ENCODE peak calls at places on chromosomes 16 and 17, in six cellular contexts. One of them, this sample, is unnamed.

GRCh38 chr17:58136669-58137279 is 11.4 kb upstream of the OR4D1 start:
- DNase-seq in transverse colon: no peak
- DNase-seq in HL-60: no peak
- DNase-seq in breast epithelium: no peak
- DNase-seq in GM23338: peak
- DNase-seq in HCT116: peak
- DNase-seq in this sample: peak

GRCh38 chr17:42251115-42251514 is 25.1 kb downstream of the STAT5B start:
- DNase-seq in transverse colon: no peak
- DNase-seq in HL-60: peak
- DNase-seq in breast epithelium: no peak
- DNase-seq in GM23338: peak
- DNase-seq in HCT116: no peak
- DNase-seq in this sample: no peak

GRCh38 chr17:50354776-50355175 is 8.8 kb downstream of the XYLT2 start:
- DNase-seq in transverse colon: no peak
- DNase-seq in HL-60: no peak
- DNase-seq in breast epithelium: no peak
- DNase-seq in GM23338: no peak
- DNase-seq in HCT116: no peak
- DNase-seq in this sample: no peak

GRCh38 chr17:17836818-17837379 is at the start of gene SREBF1:
- DNase-seq in transverse colon: peak
- DNase-seq in HL-60: no peak
- DNase-seq in breast epithelium: no peak
- DNase-seq in GM23338: peak
- DNase-seq in HCT116: no peak
- DNase-seq in this sample: peak

GRCh38 chr17:44187131-44187899 is 543 bp downstream of the TMUB2 start:
- DNase-seq in transverse colon: no peak
- DNase-seq in HL-60: no peak
- DNase-seq in breast epithelium: no peak
- DNase-seq in GM23338: peak
- DNase-seq in HCT116: no peak
- DNase-seq in this sample: peak

GRCh38 chr16:78210305-78210704 is 110.9 kb downstream of the WWOX start:
- DNase-seq in transverse colon: no peak
- DNase-seq in HL-60: no peak
- DNase-seq in breast epithelium: no peak
- DNase-seq in GM23338: peak
- DNase-seq in HCT116: peak
- DNase-seq in this sample: no peak

GRCh38 chr17:34654276-34654675 is 74.9 kb downstream of the TMEM132E start:
- DNase-seq in transverse colon: no peak
- DNase-seq in HL-60: no peak
- DNase-seq in breast epithelium: no peak
- DNase-seq in GM23338: no peak
- DNase-seq in HCT116: no peak
- DNase-seq in this sample: no peak

GRCh38 chr16:23288726-23289512 is 13.2 kb upstream of the SCNN1B start:
- DNase-seq in transverse colon: no peak
- DNase-seq in HL-60: peak
- DNase-seq in breast epithelium: no peak
- DNase-seq in GM23338: no peak
- DNase-seq in HCT116: no peak
- DNase-seq in this sample: no peak

GRCh38 chr17:77299256-77300015 is 158.7 kb downstream of the SEC14L1 start:
- DNase-seq in transverse colon: no peak
- DNase-seq in HL-60: no peak
- DNase-seq in breast epithelium: no peak
- DNase-seq in GM23338: no peak
- DNase-seq in HCT116: no peak
- DNase-seq in this sample: no peak

GRCh38 chr17:65785109-65785508 is 223.7 kb upstream of the AXIN2 start:
- DNase-seq in transverse colon: no peak
- DNase-seq in HL-60: peak
- DNase-seq in breast epithelium: no peak
- DNase-seq in GM23338: no peak
- DNase-seq in HCT116: peak
- DNase-seq in this sample: no peak
- TF ChIP-seq POLR2AphosphoS5 in transverse colon: peak
- TF ChIP-seq POLR2AphosphoS5 in HL-60: no peak
- TF ChIP-seq POLR2AphosphoS5 in breast epithelium: no peak
- TF ChIP-seq POLR2AphosphoS5 in GM23338: no peak
- TF ChIP-seq POLR2AphosphoS5 in HCT116: no peak
- TF ChIP-seq POLR2AphosphoS5 in this sample: peak

GRCh38 chr16:85914423-85914794 is 15.4 kb downstream of the IRF8 start:
- DNase-seq in transverse colon: no peak
- DNase-seq in HL-60: no peak
- DNase-seq in breast epithelium: no peak
- DNase-seq in GM23338: no peak
- DNase-seq in HCT116: no peak
- DNase-seq in this sample: no peak
- TF ChIP-seq POLR2AphosphoS5 in transverse colon: no peak
- TF ChIP-seq POLR2AphosphoS5 in HL-60: no peak
- TF ChIP-seq POLR2AphosphoS5 in breast epithelium: no peak
- TF ChIP-seq POLR2AphosphoS5 in GM23338: no peak
- TF ChIP-seq POLR2AphosphoS5 in HCT116: no peak
- TF ChIP-seq POLR2AphosphoS5 in this sample: no peak

GRCh38 chr16:30054959-30055553 is 10.5 kb upstream of the ALDOA start:
- DNase-seq in transverse colon: peak
- DNase-seq in HL-60: peak
- DNase-seq in breast epithelium: peak
- DNase-seq in GM23338: peak
- DNase-seq in HCT116: no peak
- DNase-seq in this sample: peak

GRCh38 chr16:30051518-30051917 is 14.0 kb upstream of the ALDOA start:
- DNase-seq in transverse colon: no peak
- DNase-seq in HL-60: no peak
- DNase-seq in breast epithelium: no peak
- DNase-seq in GM23338: no peak
- DNase-seq in HCT116: no peak
- DNase-seq in this sample: no peak

GRCh38 chr16:30053376-30054015 is 12.1 kb upstream of the ALDOA start:
- DNase-seq in transverse colon: no peak
- DNase-seq in HL-60: no peak
- DNase-seq in breast epithelium: no peak
- DNase-seq in GM23338: no peak
- DNase-seq in HCT116: no peak
- DNase-seq in this sample: no peak

GRCh38 chr16:30054451-30054850 is 11.1 kb upstream of the ALDOA start:
- DNase-seq in transverse colon: no peak
- DNase-seq in HL-60: no peak
- DNase-seq in breast epithelium: no peak
- DNase-seq in GM23338: no peak
- DNase-seq in HCT116: no peak
- DNase-seq in this sample: no peak

GRCh38 chr16:30052671-30053372 is 12.7 kb upstream of the ALDOA start:
- DNase-seq in transverse colon: peak
- DNase-seq in HL-60: peak
- DNase-seq in breast epithelium: peak
- DNase-seq in GM23338: peak
- DNase-seq in HCT116: peak
- DNase-seq in this sample: peak
- TF ChIP-seq POLR2AphosphoS5 in transverse colon: peak
- TF ChIP-seq POLR2AphosphoS5 in HL-60: peak
- TF ChIP-seq POLR2AphosphoS5 in breast epithelium: peak
- TF ChIP-seq POLR2AphosphoS5 in GM23338: no peak
- TF ChIP-seq POLR2AphosphoS5 in HCT116: peak
- TF ChIP-seq POLR2AphosphoS5 in this sample: peak

GRCh38 chr17:28725660-28726395 is at the start of gene TLCD1:
- DNase-seq in transverse colon: peak
- DNase-seq in HL-60: peak
- DNase-seq in breast epithelium: no peak
- DNase-seq in GM23338: peak
- DNase-seq in HCT116: no peak
- DNase-seq in this sample: peak

GRCh38 chr17:28728364-28729200 is at the start of gene NEK8:
- DNase-seq in transverse colon: peak
- DNase-seq in HL-60: peak
- DNase-seq in breast epithelium: peak
- DNase-seq in GM23338: peak
- DNase-seq in HCT116: peak
- DNase-seq in this sample: peak

GRCh38 chr17:28727727-28728363 is 743 bp upstream of the NEK8 start:
- DNase-seq in transverse colon: peak
- DNase-seq in HL-60: peak
- DNase-seq in breast epithelium: peak
- DNase-seq in GM23338: peak
- DNase-seq in HCT116: peak
- DNase-seq in this sample: peak

GRCh38 chr17:28726396-28726911 is 421 bp upstream of the TLCD1 start:
- DNase-seq in transverse colon: peak
- DNase-seq in HL-60: peak
- DNase-seq in breast epithelium: no peak
- DNase-seq in GM23338: peak
- DNase-seq in HCT116: peak
- DNase-seq in this sample: no peak

GRCh38 chr17:28726912-28727726 is 1.1 kb upstream of the TLCD1 start:
- DNase-seq in transverse colon: peak
- DNase-seq in HL-60: peak
- DNase-seq in breast epithelium: peak
- DNase-seq in GM23338: peak
- DNase-seq in HCT116: peak
- DNase-seq in this sample: peak
- TF ChIP-seq POLR2AphosphoS5 in transverse colon: peak
- TF ChIP-seq POLR2AphosphoS5 in HL-60: peak
- TF ChIP-seq POLR2AphosphoS5 in breast epithelium: peak
- TF ChIP-seq POLR2AphosphoS5 in GM23338: peak
- TF ChIP-seq POLR2AphosphoS5 in HCT116: peak
- TF ChIP-seq POLR2AphosphoS5 in this sample: no peak